ENCODE peak calls at places on chromosome 1, in seven cellular contexts. P, L, Z, A, T, I and G are unnamed samples.

GRCh38 chr1:231828182-231828920 is 201.8 kb downstream of the DISC1 start:
- DNase-seq in P (peak; percentile 60), L (no peak), Z (no peak), A (no peak), T (peak; percentile 95), I (no peak), G (peak; percentile 77)

GRCh38 chr1:115430717-115431116 is 92.7 kb upstream of the NGF start:
- DNase-seq in P (peak; percentile 61), L (no peak), Z (no peak), A (no peak), T (peak; percentile 30), I (no peak), G (no peak)

GRCh38 chr1:26156285-26157038 is 2.4 kb upstream of the FAM110D start:
- DNase-seq in P (no peak), L (no peak), Z (peak; percentile 76), A (peak; percentile 90), T (no peak), I (no peak), G (peak; percentile 28)

GRCh38 chr1:226862900-226863299 is 7.5 kb upstream of the PSEN2 start:
- DNase-seq in P (no peak), L (no peak), Z (peak; percentile 22), A (no peak), T (no peak), I (no peak), G (no peak)

GRCh38 chr1:109361649-109362048 is 36.1 kb downstream of the SORT1 start:
- DNase-seq in P (no peak), L (no peak), Z (no peak), A (no peak), T (no peak), I (no peak), G (no peak)

GRCh38 chr1:90973897-90974798 is 47.7 kb downstream of the ZNF644 start:
- DNase-seq in P (no peak), L (peak; percentile 11), Z (no peak), A (no peak), T (no peak), I (no peak), G (no peak)

GRCh38 chr1:118783095-118783758 is 204.9 kb downstream of the TBX15 start:
- DNase-seq in P (no peak), L (no peak), Z (no peak), A (no peak), T (no peak), I (no peak), G (no peak)

GRCh38 chr1:31327381-31327780 is 30.5 kb downstream of the ZCCHC17 start:
- DNase-seq in P (no peak), L (no peak), Z (no peak), A (no peak), T (no peak), I (no peak), G (no peak)

GRCh38 chr1:42439940-42440339 is 15.9 kb downstream of the ZMYND12 start:
- DNase-seq in P (no peak), L (no peak), Z (no peak), A (no peak), T (peak; percentile 35), I (no peak), G (peak; percentile 14)

GRCh38 chr1:30321996-30322858 is 401.2 kb downstream of the MATN1 start:
- DNase-seq in P (no peak), L (no peak), Z (peak; percentile 26), A (no peak), T (no peak), I (no peak), G (no peak)
- TF ChIP-seq JUND in P (no peak), L (no peak), Z (no peak), A (no peak), T (no peak), I (no peak), G (no peak)

GRCh38 chr1:14949836-14950674 is 203.5 kb upstream of the TMEM51 start:
- DNase-seq in P (no peak), L (no peak), Z (no peak), A (no peak), T (peak; percentile 71), I (no peak), G (no peak)
- TF ChIP-seq JUND in P (no peak), L (no peak), Z (no peak), A (no peak), T (no peak), I (no peak), G (no peak)

DNA sequence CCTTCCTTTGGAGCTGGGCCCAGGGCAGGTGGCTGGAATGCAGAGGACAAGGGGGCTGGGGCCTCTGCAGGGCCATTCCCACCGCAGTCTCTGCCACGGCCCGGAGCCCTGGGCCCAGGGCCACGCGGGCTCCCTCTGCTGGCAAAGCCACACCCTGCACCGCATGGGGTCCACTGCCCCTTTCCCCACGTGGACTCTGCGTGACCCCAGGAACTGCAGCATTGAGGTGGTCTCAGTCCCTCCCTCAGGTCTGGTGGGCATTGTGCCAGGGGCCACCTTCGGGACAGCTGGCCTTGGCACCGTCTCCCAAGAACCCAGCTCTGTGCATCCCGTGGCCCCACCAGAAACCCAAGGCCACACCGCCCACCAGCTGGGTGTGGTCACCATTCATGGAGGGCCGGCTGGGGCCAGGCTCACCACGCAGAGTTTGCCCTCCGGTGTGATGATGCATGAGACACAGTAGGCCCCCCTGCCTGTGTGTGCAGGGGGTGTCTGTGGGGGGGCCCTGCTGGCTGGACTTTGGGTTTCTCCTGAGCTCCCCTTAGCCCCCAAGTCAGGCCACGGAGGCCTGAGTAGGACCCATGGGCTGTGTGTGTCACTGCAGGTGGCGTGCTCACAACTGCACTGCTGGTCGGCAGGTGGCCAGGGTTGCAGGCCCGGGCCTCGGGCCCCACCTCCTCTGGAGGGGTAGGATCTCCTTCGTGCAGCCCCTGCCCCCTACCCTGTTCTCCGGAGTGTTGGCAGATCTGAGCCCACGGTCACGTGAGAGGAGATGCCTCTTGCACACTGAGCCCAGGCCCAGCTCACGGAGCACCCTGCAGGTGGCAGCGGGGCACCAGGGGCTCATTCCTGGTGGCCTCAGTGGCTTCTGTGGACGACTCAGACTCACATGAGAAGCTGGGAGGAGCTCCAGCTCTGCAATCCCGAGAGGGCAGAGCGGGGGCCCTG is 5.7 kb downstream of the VWA1 start:
- DNase-seq in P (no peak), L (peak; percentile 93), Z (peak; percentile 87), A (peak; percentile 86), T (peak; percentile 41), I (no peak), G (peak; percentile 41)
- TF ChIP-seq JUND in P (no peak), L (no peak), Z (no peak), A (no peak), T (peak; percentile 29), I (no peak), G (no peak)

GRCh38 chr1:61238371-61238689 is 156.0 kb downstream of the NFIA start:
- DNase-seq in P (no peak), L (no peak), Z (no peak), A (no peak), T (no peak), I (no peak), G (no peak)

GRCh38 chr1:61241864-61242472 is 159.6 kb downstream of the NFIA start:
- DNase-seq in P (no peak), L (no peak), Z (no peak), A (no peak), T (no peak), I (no peak), G (no peak)

GRCh38 chr1:61240878-61241277 is 158.5 kb downstream of the NFIA start:
- DNase-seq in P (no peak), L (no peak), Z (no peak), A (no peak), T (no peak), I (no peak), G (no peak)

GRCh38 chr1:61244114-61244513 is 161.8 kb downstream of the NFIA start:
- DNase-seq in P (peak; percentile 32), L (no peak), Z (no peak), A (no peak), T (no peak), I (no peak), G (no peak)

GRCh38 chr1:61241411-61241838 is 159.1 kb downstream of the NFIA start:
- DNase-seq in P (no peak), L (no peak), Z (no peak), A (no peak), T (no peak), I (no peak), G (peak; percentile 13)
- TF ChIP-seq JUND in P (no peak), L (no peak), Z (no peak), A (no peak), T (no peak), I (no peak), G (no peak)

GRCh38 chr1:111515291-111516007 is 12.0 kb upstream of the ADORA3 start:
- DNase-seq in P (no peak), L (no peak), Z (no peak), A (peak; percentile 39), T (no peak), I (no peak), G (no peak)

GRCh38 chr1:111520040-111520439 is 16.6 kb upstream of the ADORA3 start:
- DNase-seq in P (no peak), L (no peak), Z (no peak), A (no peak), T (no peak), I (no peak), G (no peak)

GRCh38 chr1:111516008-111516535 is 12.6 kb upstream of the ADORA3 start:
- DNase-seq in P (no peak), L (peak; percentile 56), Z (peak; percentile 67), A (no peak), T (no peak), I (no peak), G (no peak)

GRCh38 chr1:111513410-111514020 is 10.1 kb upstream of the ADORA3 start:
- DNase-seq in P (no peak), L (no peak), Z (no peak), A (peak; percentile 52), T (peak; percentile 39), I (no peak), G (no peak)

DNA sequence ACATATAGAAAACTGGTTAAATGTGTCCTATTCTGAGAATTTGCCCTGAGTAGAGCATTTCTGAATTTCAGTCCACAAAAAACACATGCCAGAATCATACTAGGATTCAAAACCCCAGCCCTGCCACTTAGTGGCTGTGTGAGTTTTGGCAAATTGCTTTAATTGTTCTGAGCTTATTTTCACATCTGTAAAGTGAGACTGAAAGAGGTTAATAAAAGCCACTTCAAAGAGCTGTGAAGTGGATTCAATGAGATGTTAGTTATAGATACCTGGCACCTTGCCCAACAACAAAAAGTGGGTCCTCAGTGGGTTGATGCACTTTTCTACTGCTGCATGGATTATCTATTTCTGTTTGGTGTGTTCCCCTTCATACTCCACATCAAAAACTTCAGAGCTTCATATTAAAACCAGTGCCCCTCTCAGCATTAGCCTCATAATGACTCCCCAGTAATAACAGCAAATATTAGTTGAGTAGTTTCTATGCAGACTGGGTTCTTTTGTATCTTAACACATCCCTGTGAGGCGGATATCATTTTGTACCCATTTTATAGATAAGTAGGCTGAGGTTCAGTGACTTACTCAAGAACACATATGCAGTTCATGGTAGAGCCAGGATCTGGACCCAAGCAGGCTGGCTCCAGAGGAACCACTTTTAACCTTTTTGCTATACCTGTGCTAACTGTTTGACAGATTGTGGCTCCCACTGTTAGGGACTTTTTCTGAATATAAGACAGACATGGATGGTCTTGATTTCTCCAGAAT is 14.2 kb upstream of the ADORA3 start:
- DNase-seq in P (no peak), L (no peak), Z (no peak), A (no peak), T (no peak), I (no peak), G (no peak)
- TF ChIP-seq JUND in P (no peak), L (no peak), Z (no peak), A (no peak), T (no peak), I (no peak), G (no peak)